ENCODE peak calls at places on chromosomes 16 and 17, in four cellular contexts. One of them, this sample, is unnamed.

GRCh38 chr16:83631006-83631405 is 176.8 kb upstream of the HSBP1 start:
- DNase-seq in DND-41: no peak
- DNase-seq in fibroblast of lung: no peak
- DNase-seq in colonic mucosa: no peak
- DNase-seq in this sample: no peak

GRCh38 chr17:74337834-74338500 is 11.9 kb downstream of the KIF19 start:
- DNase-seq in DND-41: no peak
- DNase-seq in fibroblast of lung: no peak
- DNase-seq in colonic mucosa: no peak
- DNase-seq in this sample: no peak

GRCh38 chr17:45431531-45432404 is 902 bp downstream of the ARHGAP27 start:
- DNase-seq in DND-41: no peak
- DNase-seq in fibroblast of lung: peak
- DNase-seq in colonic mucosa: peak
- DNase-seq in this sample: peak

GRCh38 chr16:642189-643049 is 791 bp downstream of the MCRIP2 start:
- DNase-seq in colonic mucosa: peak
- DNase-seq in DND-41: no peak
- DNase-seq in fibroblast of lung: peak
- DNase-seq in this sample: no peak

GRCh38 chr17:1495265-1495664 is 2.8 kb upstream of the MYO1C start:
- DNase-seq in colonic mucosa: no peak
- DNase-seq in fibroblast of lung: peak
- DNase-seq in DND-41: no peak
- DNase-seq in this sample: no peak

GRCh38 chr17:1362964-1363363 is 37.1 kb downstream of the YWHAE start:
- DNase-seq in DND-41: no peak
- DNase-seq in fibroblast of lung: no peak
- DNase-seq in colonic mucosa: peak
- DNase-seq in this sample: no peak

GRCh38 chr17:65359016-65359415 is 202.4 kb downstream of the AXIN2 start:
- DNase-seq in fibroblast of lung: peak
- DNase-seq in colonic mucosa: no peak
- DNase-seq in DND-41: no peak
- DNase-seq in this sample: no peak

GRCh38 chr17:13647551-13647950 is 45.8 kb upstream of the HS3ST3A1 start:
- DNase-seq in fibroblast of lung: peak
- DNase-seq in DND-41: no peak
- DNase-seq in colonic mucosa: no peak
- DNase-seq in this sample: no peak

GRCh38 chr16:89495121-89495520 is 4.8 kb upstream of the ANKRD11 start:
- DNase-seq in colonic mucosa: no peak
- DNase-seq in DND-41: no peak
- DNase-seq in fibroblast of lung: peak
- DNase-seq in this sample: no peak

GRCh38 chr16:89115216-89115949 is 21.7 kb downstream of the ACSF3 start:
- DNase-seq in DND-41: peak
- DNase-seq in colonic mucosa: peak
- DNase-seq in fibroblast of lung: peak
- DNase-seq in this sample: peak

GRCh38 chr16:492211-492875 is 35.2 kb upstream of the CAPN15 start:
- DNase-seq in colonic mucosa: no peak
- DNase-seq in fibroblast of lung: no peak
- DNase-seq in DND-41: no peak
- DNase-seq in this sample: no peak

GRCh38 chr17:76125922-76126321 is 15.1 kb downstream of the FOXJ1 start:
- DNase-seq in colonic mucosa: no peak
- DNase-seq in fibroblast of lung: no peak
- DNase-seq in DND-41: no peak
- DNase-seq in this sample: no peak

GRCh38 chr16:50858877-50859627 is 117.2 kb downstream of the CYLD start:
- DNase-seq in colonic mucosa: no peak
- DNase-seq in fibroblast of lung: no peak
- DNase-seq in DND-41: no peak
- DNase-seq in this sample: no peak

GRCh38 chr16:81889896-81890634 is 111.0 kb downstream of the PLCG2 start:
- DNase-seq in fibroblast of lung: peak
- DNase-seq in colonic mucosa: peak
- DNase-seq in DND-41: peak
- DNase-seq in this sample: no peak

GRCh38 chr16:74954763-74955162 is 30.2 kb downstream of the WDR59 start:
- DNase-seq in DND-41: no peak
- DNase-seq in fibroblast of lung: no peak
- DNase-seq in colonic mucosa: no peak
- DNase-seq in this sample: no peak

GRCh38 chr17:17701112-17701511 is 19.9 kb downstream of the RAI1 start:
- DNase-seq in DND-41: no peak
- DNase-seq in fibroblast of lung: no peak
- DNase-seq in colonic mucosa: no peak
- DNase-seq in this sample: no peak

GRCh38 chr16:75727221-75727620 is 931 bp upstream of the CPHXL start:
- DNase-seq in fibroblast of lung: no peak
- DNase-seq in DND-41: no peak
- DNase-seq in colonic mucosa: no peak
- DNase-seq in this sample: no peak

GRCh38 chr16:23296994-23297393 is 5.1 kb upstream of the SCNN1B start:
- DNase-seq in DND-41: peak
- DNase-seq in fibroblast of lung: no peak
- DNase-seq in colonic mucosa: peak
- DNase-seq in this sample: no peak

GRCh38 chr17:77366558-77367245 is 225.9 kb downstream of the SEC14L1 start:
- DNase-seq in fibroblast of lung: peak
- DNase-seq in colonic mucosa: peak
- DNase-seq in DND-41: no peak
- DNase-seq in this sample: peak

GRCh38 chr16:4346205-4346781 is 4.8 kb downstream of the PAM16 start:
- DNase-seq in DND-41: no peak
- DNase-seq in fibroblast of lung: no peak
- DNase-seq in colonic mucosa: no peak
- DNase-seq in this sample: no peak

GRCh38 chr17:79777166-79777843 is 643 bp upstream of the CBX2 start:
- DNase-seq in colonic mucosa: peak
- DNase-seq in fibroblast of lung: peak
- DNase-seq in DND-41: peak
- DNase-seq in this sample: peak

GRCh38 chr17:50697663-50698272 is 9.9 kb downstream of the ANKRD40 start:
- DNase-seq in colonic mucosa: no peak
- DNase-seq in DND-41: no peak
- DNase-seq in fibroblast of lung: no peak
- DNase-seq in this sample: no peak

GRCh38 chr17:61285483-61286320 is 113.9 kb upstream of the TBX2 start:
- DNase-seq in fibroblast of lung: peak
- DNase-seq in colonic mucosa: no peak
- DNase-seq in DND-41: no peak
- DNase-seq in this sample: peak

GRCh38 chr16:64345142-64345541 is 776.7 kb downstream of the CDH11 start:
- DNase-seq in fibroblast of lung: no peak
- DNase-seq in colonic mucosa: no peak
- DNase-seq in DND-41: no peak
- DNase-seq in this sample: no peak

GRCh38 chr16:78727536-78727935 is 628.1 kb downstream of the WWOX start:
- DNase-seq in fibroblast of lung: no peak
- DNase-seq in colonic mucosa: no peak
- DNase-seq in DND-41: no peak
- DNase-seq in this sample: no peak

GRCh38 chr16:74169687-74170522 is 126.7 kb upstream of the PSMD7 start:
- DNase-seq in DND-41: no peak
- DNase-seq in colonic mucosa: peak
- DNase-seq in fibroblast of lung: no peak
- DNase-seq in this sample: no peak

GRCh38 chr17:42744283-42744805 is 496 bp downstream of the EZH1 start:
- DNase-seq in colonic mucosa: peak
- DNase-seq in DND-41: peak
- DNase-seq in fibroblast of lung: peak
- DNase-seq in this sample: peak

GRCh38 chr17:44097110-44097810 is 26.2 kb downstream of the HDAC5 start:
- DNase-seq in colonic mucosa: no peak
- DNase-seq in DND-41: no peak
- DNase-seq in fibroblast of lung: peak
- DNase-seq in this sample: no peak

GRCh38 chr17:44094701-44095387 is 24.3 kb downstream of the G6PC3 start:
- DNase-seq in colonic mucosa: no peak
- DNase-seq in DND-41: no peak
- DNase-seq in fibroblast of lung: no peak
- DNase-seq in this sample: no peak

GRCh38 chr17:44093231-44093900 is 22.8 kb downstream of the G6PC3 start:
- DNase-seq in colonic mucosa: no peak
- DNase-seq in fibroblast of lung: no peak
- DNase-seq in DND-41: no peak
- DNase-seq in this sample: no peak

GRCh38 chr17:44095388-44095646 is 24.8 kb downstream of the G6PC3 start:
- DNase-seq in DND-41: no peak
- DNase-seq in fibroblast of lung: no peak
- DNase-seq in colonic mucosa: no peak
- DNase-seq in this sample: no peak

DNA sequence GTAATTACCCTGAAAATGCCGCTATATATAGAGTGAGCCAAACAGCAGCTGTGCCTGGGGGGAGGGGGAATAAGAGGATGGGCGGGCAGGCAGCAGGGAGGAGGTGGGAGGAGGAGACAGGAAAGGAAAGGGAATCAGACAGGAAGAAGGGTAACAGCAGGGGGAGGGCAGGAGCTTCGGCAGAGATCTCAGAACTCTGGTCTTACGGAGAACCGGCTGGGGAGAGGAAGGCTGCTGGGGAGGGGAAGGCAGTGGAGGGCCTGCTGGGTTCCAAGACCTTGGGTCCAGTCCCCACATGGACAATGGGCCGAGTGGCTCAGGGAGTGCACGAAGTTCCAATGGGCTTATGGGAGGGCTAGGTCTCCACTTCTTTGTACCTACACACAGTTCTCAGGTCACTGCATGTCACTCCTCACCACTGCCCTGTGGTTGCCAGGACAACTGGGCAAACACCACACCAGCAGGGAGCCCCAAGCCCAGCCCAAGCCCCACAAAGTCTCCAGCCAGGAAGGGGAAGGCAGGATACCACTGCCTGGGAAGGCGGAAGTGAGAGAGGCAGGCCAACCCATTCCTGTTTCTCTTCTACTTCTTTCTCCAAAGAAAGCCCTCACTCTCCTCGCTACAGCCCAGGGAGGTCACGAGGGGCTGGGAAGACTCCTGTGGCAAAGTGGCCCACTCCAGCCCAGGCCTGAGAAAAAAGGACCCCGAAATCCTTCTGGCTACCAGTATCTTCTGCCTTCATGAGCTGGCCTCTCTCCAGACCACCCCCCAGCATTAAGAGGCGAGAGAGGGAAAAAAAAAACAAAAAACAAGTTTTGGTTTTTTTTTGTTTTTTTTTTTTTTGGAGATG is 25.3 kb downstream of the G6PC3 start:
- DNase-seq in DND-41: peak
- DNase-seq in colonic mucosa: peak
- DNase-seq in fibroblast of lung: peak
- DNase-seq in this sample: peak
- H3K9ac ChIP-seq in DND-41: peak
- H3K9ac ChIP-seq in colonic mucosa: peak
- H3K9ac ChIP-seq in fibroblast of lung: peak
- H3K9ac ChIP-seq in this sample: peak

GRCh38 chr17:37493249-37494027 is 3.7 kb downstream of the DUSP14 start:
- DNase-seq in fibroblast of lung: peak
- DNase-seq in DND-41: no peak
- DNase-seq in colonic mucosa: no peak
- DNase-seq in this sample: no peak
- H3K9ac ChIP-seq in fibroblast of lung: no peak
- H3K9ac ChIP-seq in DND-41: no peak
- H3K9ac ChIP-seq in colonic mucosa: no peak
- H3K9ac ChIP-seq in this sample: no peak

GRCh38 chr16:65386707-65387106 is 264.8 kb upstream of the CDH11 start:
- DNase-seq in fibroblast of lung: no peak
- DNase-seq in DND-41: no peak
- DNase-seq in colonic mucosa: no peak
- DNase-seq in this sample: no peak
- H3K9ac ChIP-seq in fibroblast of lung: no peak
- H3K9ac ChIP-seq in DND-41: no peak
- H3K9ac ChIP-seq in colonic mucosa: no peak
- H3K9ac ChIP-seq in this sample: no peak

GRCh38 chr17:47742319-47743181 is 9.5 kb downstream of the TBX21 start:
- DNase-seq in DND-41: peak
- DNase-seq in fibroblast of lung: no peak
- DNase-seq in colonic mucosa: no peak
- DNase-seq in this sample: no peak

GRCh38 chr17:47741793-47742145 is 8.7 kb downstream of the TBX21 start:
- DNase-seq in fibroblast of lung: no peak
- DNase-seq in colonic mucosa: no peak
- DNase-seq in DND-41: peak
- DNase-seq in this sample: no peak

GRCh38 chr17:47738178-47738577 is 5.1 kb downstream of the TBX21 start:
- DNase-seq in DND-41: peak
- DNase-seq in fibroblast of lung: no peak
- DNase-seq in colonic mucosa: no peak
- DNase-seq in this sample: no peak

GRCh38 chr17:47739150-47739549 is 6.1 kb downstream of the TBX21 start:
- DNase-seq in DND-41: no peak
- DNase-seq in colonic mucosa: no peak
- DNase-seq in fibroblast of lung: no peak
- DNase-seq in this sample: no peak

GRCh38 chr17:47741109-47741792 is 8.2 kb downstream of the TBX21 start:
- DNase-seq in DND-41: peak
- DNase-seq in colonic mucosa: no peak
- DNase-seq in fibroblast of lung: no peak
- DNase-seq in this sample: no peak
- H3K9ac ChIP-seq in DND-41: no peak
- H3K9ac ChIP-seq in colonic mucosa: no peak
- H3K9ac ChIP-seq in fibroblast of lung: no peak
- H3K9ac ChIP-seq in this sample: no peak

GRCh38 chr16:11635679-11636171 is 32.5 kb upstream of the SNN start:
- DNase-seq in colonic mucosa: no peak
- DNase-seq in fibroblast of lung: no peak
- DNase-seq in DND-41: no peak
- DNase-seq in this sample: no peak
- H3K9ac ChIP-seq in colonic mucosa: peak
- H3K9ac ChIP-seq in fibroblast of lung: no peak
- H3K9ac ChIP-seq in DND-41: no peak
- H3K9ac ChIP-seq in this sample: no peak

DNA sequence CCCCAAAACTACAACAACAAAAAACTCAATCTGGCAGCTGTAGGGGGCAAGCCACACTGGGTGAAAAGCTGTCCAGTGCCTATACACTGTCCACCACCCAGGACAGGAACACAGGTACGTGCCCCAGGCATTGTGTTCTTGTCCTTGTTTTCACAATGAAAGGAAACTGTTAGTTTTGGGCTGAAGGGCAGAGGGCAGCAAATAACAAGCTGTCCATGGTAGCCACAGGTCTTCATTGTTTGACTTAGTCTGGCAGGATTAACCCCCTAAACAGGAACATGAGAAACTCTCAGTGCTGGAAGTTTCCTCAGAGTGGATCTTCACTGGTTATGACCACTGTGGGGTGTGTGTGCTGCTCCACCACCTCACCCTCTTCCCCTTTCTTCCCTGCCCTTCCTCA is 224.6 kb upstream of the N4BP1 start:
- DNase-seq in colonic mucosa: no peak
- DNase-seq in fibroblast of lung: no peak
- DNase-seq in DND-41: no peak
- DNase-seq in this sample: no peak
- H3K9ac ChIP-seq in colonic mucosa: no peak
- H3K9ac ChIP-seq in fibroblast of lung: no peak
- H3K9ac ChIP-seq in DND-41: no peak
- H3K9ac ChIP-seq in this sample: no peak

GRCh38 chr17:57747221-57748017 is 2.3 kb upstream of the CCDC182 start:
- DNase-seq in DND-41: peak
- DNase-seq in colonic mucosa: peak
- DNase-seq in fibroblast of lung: peak
- DNase-seq in this sample: no peak
- H3K9ac ChIP-seq in DND-41: no peak
- H3K9ac ChIP-seq in colonic mucosa: no peak
- H3K9ac ChIP-seq in fibroblast of lung: no peak
- H3K9ac ChIP-seq in this sample: no peak